ENCODE peak calls at places on chromosomes 7 and 10, in seven cellular contexts. L is fibroblast of lung, I is PC-3, O is neural progenitor cell, C is GM23248, F is H9, N is astrocyte. P is an unnamed sample.

GRCh38 chr7:1466524-1467271 is 7.4 kb upstream of the MICALL2 start:
- DNase-seq in F (peak), I (peak), C (peak), L (peak), N (peak), O (peak), P (peak)

GRCh38 chr10:1938317-1938716 is 201.0 kb upstream of the ADARB2 start:
- DNase-seq in F (no peak), L (no peak), C (no peak), O (no peak), N (no peak), I (no peak), P (no peak)

GRCh38 chr10:91562839-91563581 is 69.9 kb downstream of the PPP1R3C start:
- DNase-seq in N (no peak), C (no peak), I (no peak), F (no peak), L (no peak), O (no peak), P (no peak)

GRCh38 chr10:97215619-97216018 is 29.9 kb upstream of the SLIT1 start:
- DNase-seq in L (no peak), C (no peak), F (no peak), O (no peak), I (no peak), N (no peak), P (no peak)

GRCh38 chr7:45239486-45239885 is 81.9 kb downstream of the RAMP3 start:
- DNase-seq in F (no peak), L (peak), O (no peak), C (peak), N (peak), I (peak), P (no peak)

GRCh38 chr10:129123428-129123827 is 343.6 kb upstream of the MGMT start:
- DNase-seq in O (no peak), I (no peak), N (no peak), F (peak), L (no peak), C (no peak), P (no peak)

GRCh38 chr10:62815373-62816111 is 624 bp downstream of the EGR2 start:
- DNase-seq in I (no peak), N (peak), L (peak), C (peak), O (peak), F (peak), P (no peak)

GRCh38 chr7:40881405-40881926 is 746.7 kb downstream of the SUGCT start:
- DNase-seq in N (no peak), L (no peak), O (no peak), F (no peak), I (no peak), C (no peak), P (no peak)

GRCh38 chr10:44891721-44892120 is 19.4 kb upstream of the TMEM72 start:
- DNase-seq in C (no peak), F (no peak), L (no peak), N (no peak), I (no peak), O (no peak), P (no peak)

GRCh38 chr7:42831051-42831952 is 80.6 kb downstream of the C7orf25 start:
- DNase-seq in I (peak), N (peak), O (peak), C (peak), F (peak), L (peak), P (peak)

GRCh38 chr7:142375710-142376313 is 118.0 kb upstream of the PRSS58 start:
- DNase-seq in C (peak), F (peak), L (no peak), N (no peak), I (peak), O (peak), P (no peak)

GRCh38 chr7:50147952-50148351 is 54.9 kb upstream of the ZPBP start:
- DNase-seq in L (no peak), C (no peak), N (no peak), F (no peak), O (no peak), I (no peak), P (no peak)

GRCh38 chr10:104327745-104328635 is 10.3 kb downstream of the ITPRIP start:
- DNase-seq in O (peak), F (peak), N (peak), L (peak), I (peak), C (peak), P (peak)

GRCh38 chr7:116802784-116803183 is 59.6 kb upstream of the CAPZA2 start:
- DNase-seq in C (peak), N (peak), L (peak), O (peak), I (peak), F (no peak), P (peak)

GRCh38 chr10:110610308-110610774 is 33.8 kb upstream of the RBM20 start:
- DNase-seq in N (peak), I (peak), O (peak), F (peak), L (peak), C (peak), P (peak)

GRCh38 chr10:48287417-48288391 is 13.2 kb upstream of the FRMPD2 start:
- DNase-seq in C (no peak), O (no peak), N (no peak), L (no peak), F (no peak), I (peak), P (no peak)

GRCh38 chr7:77537595-77538185 is 595 bp downstream of the PTPN12 start:
- DNase-seq in C (peak), F (no peak), N (peak), L (peak), O (peak), I (peak), P (peak)

GRCh38 chr7:96089511-96089910 is 232.4 kb downstream of the SLC25A13 start:
- DNase-seq in F (no peak), L (no peak), O (no peak), N (no peak), C (no peak), I (no peak), P (no peak)

GRCh38 chr7:27185013-27185707 is at the start of gene HOXA11:
- DNase-seq in N (no peak), C (peak), F (peak), I (peak), L (no peak), O (no peak), P (no peak)

GRCh38 chr10:45308707-45309106 is 6.7 kb downstream of the OR13A1 start:
- DNase-seq in I (peak), C (no peak), F (no peak), L (no peak), O (no peak), N (no peak), P (no peak)

GRCh38 chr7:48035301-48035966 is at the start of gene C7orf57:
- DNase-seq in C (peak), I (peak), N (peak), O (peak), L (peak), F (peak), P (peak)

GRCh38 chr7:16484453-16485158 is 19.1 kb upstream of the SOSTDC1 start:
- DNase-seq in L (peak), I (peak), O (peak), F (no peak), C (peak), N (peak), P (peak)

GRCh38 chr7:132112632-132113031 is 463.6 kb downstream of the PLXNA4 start:
- DNase-seq in N (no peak), I (no peak), F (no peak), O (no peak), L (no peak), C (no peak), P (no peak)

GRCh38 chr7:57308631-57309408 is 141.2 kb upstream of the ZNF716 start:
- DNase-seq in F (no peak), O (no peak), I (no peak), N (no peak), L (no peak), C (no peak), P (no peak)

GRCh38 chr7:151687523-151688235 is 168.0 kb upstream of the RHEB start:
- DNase-seq in C (peak), N (peak), O (peak), I (peak), F (peak), L (peak), P (peak)

GRCh38 chr7:116284390-116284789 is 74.1 kb downstream of the TES start:
- DNase-seq in C (peak), N (no peak), L (peak), I (no peak), F (no peak), O (no peak), P (no peak)

GRCh38 chr10:102876747-102877153 is 7.5 kb downstream of the AS3MT start:
- DNase-seq in C (no peak), F (no peak), I (no peak), L (no peak), O (no peak), N (no peak), P (peak)

GRCh38 chr10:102880256-102880655 is 11.0 kb downstream of the AS3MT start:
- DNase-seq in L (no peak), C (no peak), O (no peak), I (no peak), F (no peak), N (no peak), P (no peak)

GRCh38 chr10:102878629-102879028 is 9.4 kb downstream of the AS3MT start:
- DNase-seq in F (no peak), C (no peak), I (no peak), L (no peak), N (no peak), O (no peak), P (no peak)
- H2AFZ ChIP-seq in F (no peak), C (no peak), I (no peak), L (no peak), N (no peak), O (no peak), P (no peak)

GRCh38 chr10:11377267-11377666 is 234.2 kb downstream of the USP6NL start:
- DNase-seq in I (no peak), C (no peak), L (no peak), N (no peak), F (no peak), O (no peak), P (no peak)

GRCh38 chr10:11378835-11379234 is 232.6 kb downstream of the USP6NL start:
- DNase-seq in C (no peak), N (no peak), L (no peak), I (no peak), F (no peak), O (no peak), P (no peak)

GRCh38 chr10:11373626-11374310 is 237.7 kb downstream of the USP6NL start:
- DNase-seq in I (no peak), O (peak), F (no peak), L (peak), C (no peak), N (peak), P (no peak)
- H2AFZ ChIP-seq in I (no peak), O (peak), F (no peak), L (no peak), C (no peak), N (no peak), P (no peak)

DNA sequence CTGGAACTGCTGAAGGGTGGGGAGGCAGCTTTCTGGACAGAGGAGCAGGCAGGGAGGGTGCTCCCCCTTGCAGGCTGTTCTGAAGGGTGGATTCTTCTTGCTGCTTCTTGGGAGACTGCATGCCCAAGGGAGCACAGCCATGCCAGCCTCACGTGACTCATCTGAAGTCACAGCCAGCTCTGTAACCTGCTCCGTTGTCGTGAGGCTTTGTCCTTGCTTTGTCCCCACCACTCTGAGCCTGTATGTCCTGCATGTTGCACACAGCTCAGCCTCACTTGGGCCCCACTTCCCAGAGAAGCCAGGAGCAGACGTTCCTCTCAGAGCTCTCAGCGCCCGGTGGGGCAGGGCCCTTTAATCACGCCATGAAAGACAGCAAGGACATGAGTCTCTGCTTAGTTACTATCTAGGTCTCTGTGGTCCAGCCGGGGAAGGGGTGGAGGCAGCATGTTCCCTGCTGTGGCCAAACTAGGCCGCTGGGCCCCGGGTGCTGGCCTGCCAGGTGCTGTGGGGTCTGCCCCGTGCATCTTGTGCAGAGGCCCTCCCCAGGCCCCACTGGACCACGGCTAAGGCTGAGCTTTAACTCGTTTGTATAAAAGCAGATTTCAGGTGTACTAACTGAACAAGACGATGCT is 127.5 kb upstream of the FAM20C start:
- DNase-seq in I (peak), L (no peak), O (no peak), F (no peak), N (no peak), C (peak), P (no peak)
- H2AFZ ChIP-seq in I (no peak), L (no peak), O (no peak), F (no peak), N (peak), C (no peak), P (no peak)

DNA sequence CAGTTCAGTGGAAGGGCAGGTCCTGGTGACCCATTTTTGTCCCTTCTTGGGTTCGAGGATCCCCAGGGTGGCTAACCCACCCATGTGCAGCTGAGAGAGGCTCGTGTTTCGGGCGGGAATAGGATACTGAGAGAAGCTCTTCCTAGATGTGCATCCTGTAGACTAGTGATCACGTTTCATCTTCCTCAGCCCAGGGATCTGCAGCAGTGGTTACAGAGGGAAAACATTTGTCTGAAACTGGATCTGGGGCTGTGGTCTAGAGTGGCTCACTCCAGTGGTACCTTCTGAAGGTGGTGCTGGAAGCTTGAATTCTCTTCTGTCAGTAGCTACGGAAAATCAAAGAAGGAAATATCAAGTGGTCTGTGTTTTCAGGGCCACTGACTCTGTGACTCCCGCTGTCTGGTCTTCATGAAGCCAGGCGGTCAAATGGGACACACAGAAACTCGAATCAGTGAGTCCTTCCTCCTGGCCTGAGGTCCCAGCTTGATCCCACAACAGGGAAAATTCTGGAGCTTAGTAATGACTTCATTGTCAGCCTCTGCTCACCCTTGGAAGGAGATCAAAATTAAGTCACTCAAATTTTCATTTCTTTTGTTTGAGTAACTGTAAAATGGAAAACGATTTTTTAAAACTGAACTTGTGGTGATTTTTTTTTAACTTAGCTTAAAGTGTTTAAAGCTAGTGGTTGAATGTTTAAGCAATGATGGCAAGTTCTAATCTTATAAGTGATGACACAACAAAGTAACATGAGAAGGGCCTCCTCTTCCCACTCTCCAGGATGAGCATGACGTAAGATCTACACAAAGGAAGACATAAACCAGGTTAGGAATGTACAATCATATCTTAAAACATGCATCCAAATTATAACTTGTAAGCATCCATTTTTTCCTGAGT is 469.3 kb upstream of the KLF6 start:
- DNase-seq in L (peak), F (no peak), O (no peak), N (peak), I (no peak), C (peak), P (no peak)
- H2AFZ ChIP-seq in L (no peak), F (no peak), O (no peak), N (peak), I (no peak), C (peak), P (no peak)

DNA sequence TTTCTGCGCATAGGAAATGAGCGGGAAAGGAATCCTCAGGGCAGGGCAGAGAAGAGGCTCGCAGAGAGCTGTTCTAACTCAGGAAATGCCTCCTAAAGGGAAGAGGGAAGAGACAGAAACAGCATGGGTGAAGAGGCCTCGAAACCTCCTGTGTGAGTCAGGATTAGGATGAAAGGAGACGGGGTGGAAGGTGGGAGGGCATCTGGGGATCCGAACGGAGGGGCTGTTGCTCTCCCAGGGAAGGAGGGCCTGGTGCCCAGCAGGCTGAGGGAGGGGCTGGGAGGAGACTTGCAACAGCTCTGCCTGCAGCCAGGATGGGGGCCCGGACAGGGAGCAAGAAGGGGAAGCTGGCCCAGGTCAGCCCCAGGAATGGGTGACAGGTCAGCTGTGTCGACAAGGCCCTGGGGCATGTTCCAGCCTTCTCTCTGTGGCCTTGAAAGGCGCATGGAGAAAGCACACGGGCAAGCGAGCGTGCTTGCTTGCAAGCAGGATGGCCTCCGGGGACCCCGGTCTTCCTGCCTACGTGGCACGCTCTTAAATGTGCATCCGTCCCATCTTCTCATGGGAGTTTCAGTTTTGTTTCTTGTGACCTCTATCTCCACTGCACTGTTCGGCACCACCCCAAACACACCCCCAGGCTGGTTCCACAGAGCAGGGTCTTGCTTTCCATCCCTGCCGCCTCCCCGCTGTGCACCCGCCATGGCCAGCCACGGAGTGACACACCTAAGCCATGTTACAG is 63.5 kb downstream of the HIPK2 start:
- DNase-seq in O (peak), N (no peak), L (no peak), C (no peak), I (no peak), F (peak), P (no peak)
- H2AFZ ChIP-seq in O (no peak), N (no peak), L (no peak), C (no peak), I (no peak), F (no peak), P (no peak)

DNA sequence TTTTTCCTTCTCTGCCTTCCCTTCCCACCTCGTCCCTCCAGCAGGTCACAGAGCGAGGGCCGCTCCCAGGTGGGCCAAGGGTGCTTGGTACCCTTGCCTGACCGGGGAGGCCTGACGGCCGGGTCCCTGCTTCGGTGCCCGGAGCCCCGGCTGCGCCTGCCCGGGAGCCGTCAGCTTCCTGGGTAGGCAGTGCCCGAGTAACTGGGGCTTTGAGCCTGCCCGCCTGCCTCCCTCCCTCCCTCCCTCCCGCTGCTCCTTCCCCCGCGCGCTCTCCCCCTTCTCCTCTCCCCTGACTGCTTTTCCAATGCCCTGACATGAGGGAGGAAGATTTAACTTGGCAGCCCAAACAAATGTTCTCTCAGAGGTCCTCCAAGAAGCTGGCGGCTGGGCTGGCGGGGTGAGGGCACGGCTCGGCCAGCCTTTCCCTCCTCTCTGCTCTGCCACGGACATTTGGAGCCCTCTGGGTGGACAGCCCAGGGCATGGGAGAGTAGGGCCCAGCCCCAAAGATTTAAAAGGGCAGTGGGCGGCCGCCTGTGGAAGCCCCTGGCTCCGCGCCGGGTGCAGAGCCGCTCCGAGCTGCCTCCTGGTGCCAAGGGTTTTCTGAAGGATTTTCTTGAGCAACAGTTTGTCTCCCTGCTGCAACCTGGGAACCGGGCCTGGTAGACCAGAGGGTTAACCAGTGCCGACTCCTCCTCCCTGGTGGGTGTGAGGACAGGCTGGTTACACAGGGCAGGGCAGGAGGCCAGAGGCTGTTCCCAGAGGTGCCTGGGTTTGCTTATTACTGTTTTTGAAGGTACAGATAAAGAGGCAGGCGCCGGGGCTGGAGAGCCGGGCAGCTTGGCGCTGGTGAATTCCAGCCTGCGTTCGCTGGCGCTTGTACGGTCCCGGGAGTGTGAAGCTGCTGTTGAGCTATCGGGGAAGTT is 2.1 kb downstream of the ZMIZ1 start:
- DNase-seq in F (peak), N (peak), O (peak), L (peak), C (peak), I (peak), P (peak)
- H2AFZ ChIP-seq in F (no peak), N (no peak), O (no peak), L (no peak), C (no peak), I (peak), P (no peak)

P was measured in HepG2.